ENCODE peak calls at places on chromosomes 16 and 17, in five cellular contexts. B is sigmoid colon, C is A549, I is stomach, Y is SK-N-SH. W is an unnamed sample.

GRCh38 chr17:65867014-65867413 is 305.6 kb upstream of the AXIN2 start:
- DNase-seq in Y (no peak), B (no peak), I (no peak), C (no peak), W (peak; percentile 51)

GRCh38 chr17:77325826-77326581 is 185.2 kb downstream of the SEC14L1 start:
- DNase-seq in C (no peak), I (peak; percentile 25), B (peak; percentile 67), Y (no peak), W (no peak)

GRCh38 chr17:42002792-42003301 is 14.4 kb downstream of the DNAJC7 start:
- DNase-seq in Y (no peak), B (no peak), C (no peak), I (no peak), W (no peak)

GRCh38 chr17:46870116-46870803 is 18.9 kb downstream of the WNT9B start:
- DNase-seq in B (no peak), I (peak; percentile 65), C (no peak), Y (no peak), W (no peak)

GRCh38 chr17:40363480-40363838 is 1.1 kb downstream of the GJD3 start:
- DNase-seq in Y (no peak), B (peak; percentile 70), C (no peak), I (no peak), W (peak; percentile 90)

GRCh38 chr16:68385371-68385770 is 62.9 kb downstream of the SMPD3 start:
- DNase-seq in I (no peak), C (no peak), Y (no peak), B (no peak), W (no peak)

GRCh38 chr17:9386401-9386800 is 189.2 kb downstream of the STX8 start:
- DNase-seq in C (no peak), Y (no peak), B (no peak), I (no peak), W (no peak)

GRCh38 chr16:28822520-28823290 is at the start of gene ATXN2L:
- DNase-seq in Y (peak; percentile 93), I (peak; percentile 94), C (peak; percentile 75), B (peak; percentile 96), W (peak; percentile 99)

GRCh38 chr16:593406-593805 is 3.5 kb downstream of the RAB40C start:
- DNase-seq in C (no peak), I (peak; percentile 83), Y (no peak), B (no peak), W (no peak)

GRCh38 chr16:17194190-17194780 is 276.5 kb downstream of the XYLT1 start:
- DNase-seq in C (no peak), B (peak; percentile 78), I (peak; percentile 65), Y (peak; percentile 52), W (peak; percentile 52)

GRCh38 chr16:73048292-73049050 is 543 bp upstream of the ZFHX3 start:
- DNase-seq in Y (peak; percentile 73), I (peak; percentile 50), B (peak; percentile 87), C (no peak), W (no peak)

GRCh38 chr17:29674270-29674669 is 51.6 kb upstream of the CORO6 start:
- DNase-seq in Y (no peak), C (no peak), I (no peak), B (no peak), W (no peak)

GRCh38 chr17:14525551-14526455 is 224.9 kb downstream of the HS3ST3B1 start:
- DNase-seq in I (no peak), Y (no peak), C (no peak), B (no peak), W (no peak)

GRCh38 chr17:30376621-30377452 is 1.9 kb upstream of the CPD start:
- DNase-seq in B (no peak), C (no peak), I (no peak), Y (no peak), W (peak; percentile 54)

GRCh38 chr16:85569039-85569614 is 44.0 kb upstream of the GSE1 start:
- DNase-seq in B (no peak), C (no peak), I (peak; percentile 41), Y (no peak), W (no peak)

GRCh38 chr17:45384047-45384799 is 48.4 kb downstream of the ARHGAP27 start:
- DNase-seq in C (no peak), Y (no peak), B (no peak), I (no peak), W (no peak)

GRCh38 chr17:1947743-1948516 is 77.2 kb downstream of the RTN4RL1 start:
- DNase-seq in Y (no peak), I (no peak), B (no peak), C (no peak), W (no peak)

GRCh38 chr17:77645441-77646430 is 312.8 kb upstream of the TNRC6C start:
- DNase-seq in C (no peak), Y (no peak), I (no peak), B (no peak), W (peak; percentile 46)

GRCh38 chr16:67647111-67647651 is 2.2 kb downstream of the CARMIL2 start:
- DNase-seq in C (no peak), I (no peak), Y (peak; percentile 32), B (no peak), W (no peak)

GRCh38 chr16:21574372-21574771 is 25.0 kb upstream of the METTL9 start:
- DNase-seq in C (no peak), I (peak; percentile 19), B (no peak), Y (no peak), W (no peak)

GRCh38 chr17:64306850-64307463 is 43.9 kb upstream of the TEX2 start:
- DNase-seq in B (peak; percentile 75), I (peak; percentile 73), Y (peak; percentile 72), C (peak; percentile 73), W (no peak)

GRCh38 chr17:55318715-55319487 is 54.1 kb downstream of the HLF start:
- DNase-seq in I (no peak), Y (no peak), C (no peak), B (no peak), W (no peak)

GRCh38 chr16:29824589-29825144 is 4.4 kb downstream of the MVP start:
- DNase-seq in Y (no peak), C (peak; percentile 68), B (no peak), I (no peak), W (no peak)

GRCh38 chr17:42577140-42577531 is 393 bp downstream of the PSMC3IP start:
- DNase-seq in C (peak; percentile 60), B (no peak), I (no peak), Y (no peak), W (no peak)

GRCh38 chr17:57834146-57834741 is 15.6 kb downstream of the MRPS23 start:
- DNase-seq in Y (peak; percentile 45), B (peak; percentile 89), I (peak; percentile 91), C (no peak), W (no peak)

GRCh38 chr17:57830880-57831279 is 19.0 kb downstream of the MRPS23 start:
- DNase-seq in C (no peak), Y (no peak), I (no peak), B (peak; percentile 40), W (no peak)

GRCh38 chr17:57833597-57833939 is 16.3 kb downstream of the MRPS23 start:
- DNase-seq in B (no peak), C (no peak), Y (no peak), I (no peak), W (no peak)

GRCh38 chr17:57832299-57832698 is 17.5 kb downstream of the MRPS23 start:
- DNase-seq in B (no peak), I (no peak), C (no peak), Y (no peak), W (no peak)

GRCh38 chr17:57832711-57833596 is 16.9 kb downstream of the MRPS23 start:
- DNase-seq in C (peak; percentile 59), B (peak; percentile 86), Y (peak; percentile 77), I (peak; percentile 75), W (no peak)
- TF ChIP-seq EP300 in C (no peak), B (no peak), Y (peak; percentile 20), I (no peak), W (no peak)

GRCh38 chr16:35386619-35387018 is 1927.2 kb downstream of the TP53TG3F start:
- DNase-seq in Y (no peak), I (no peak), B (no peak), C (no peak), W (no peak)
- H3K9me3 ChIP-seq in Y (no peaks in the 10 kb centered on the region), I (no peaks in the 10 kb centered on the region), B (no peaks in the 10 kb centered on the region), C (no peaks in the 10 kb centered on the region), W (no peaks in the 10 kb centered on the region)

DNA sequence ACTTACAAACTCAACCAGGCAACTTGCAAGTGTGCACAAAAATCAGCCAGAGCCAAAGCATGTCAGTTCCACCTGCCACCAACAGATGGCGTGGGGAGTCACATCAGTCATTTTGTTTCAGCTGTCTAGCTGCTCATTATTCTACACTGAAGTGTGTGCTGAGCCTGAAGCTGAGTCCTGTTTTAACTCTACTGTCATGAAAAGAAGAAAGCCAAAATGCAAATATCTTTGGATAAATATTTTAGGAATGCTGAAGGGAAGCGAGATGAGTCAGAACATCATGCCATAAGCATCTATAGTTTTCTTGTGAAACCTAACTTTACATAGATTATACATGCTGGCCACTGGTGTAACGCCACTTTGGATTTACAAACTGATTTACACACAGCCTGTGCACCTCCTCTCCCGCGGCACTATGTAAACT is 172.6 kb downstream of the CDK5R1 start:
- DNase-seq in C (peak; percentile 84), Y (peak; percentile 70), I (peak; percentile 77), B (peak; percentile 71), W (no peak)
- TF ChIP-seq EP300 in C (no peak), Y (no peak), I (no peak), B (no peak), W (no peak)

DNA sequence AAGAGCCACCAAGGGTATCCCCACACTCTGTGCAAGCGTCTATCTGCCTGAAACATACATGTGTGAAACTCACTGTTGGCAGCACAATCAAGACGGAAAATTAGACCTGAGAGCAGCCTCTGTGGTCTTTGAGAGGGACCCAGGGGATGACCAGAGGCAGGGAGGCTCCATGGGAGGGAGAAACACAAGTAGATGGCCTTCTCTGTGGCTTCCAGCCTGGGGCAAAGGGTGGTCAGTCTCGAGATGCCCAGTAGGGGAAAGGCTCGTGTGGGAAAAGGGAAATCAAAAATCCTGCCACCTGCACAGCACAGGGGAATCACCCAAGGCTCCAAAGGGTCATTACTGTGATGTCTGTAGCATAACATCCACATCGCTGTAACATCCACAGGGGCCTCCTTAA is 823.3 kb downstream of the KCNJ18 start:
- DNase-seq in Y (no peak), I (no peak), C (no peak), B (no peak), W (no peak)
- H3K9me3 ChIP-seq in Y (no peaks in the 10 kb centered on the region), I (no peaks in the 10 kb centered on the region), C (no peaks in the 10 kb centered on the region), B (no peaks in the 10 kb centered on the region), W (no peaks in the 10 kb centered on the region)

GRCh38 chr16:75575976-75576375 is 9.8 kb downstream of the GABARAPL2 start:
- DNase-seq in C (no peak), B (no peak), Y (no peak), I (no peak), W (no peak)

GRCh38 chr16:75576384-75576811 is 10.2 kb downstream of the GABARAPL2 start:
- DNase-seq in Y (no peak), I (no peak), B (no peak), C (no peak), W (no peak)

GRCh38 chr16:75578725-75579124 is 12.5 kb downstream of the GABARAPL2 start:
- DNase-seq in C (no peak), I (no peak), B (no peak), Y (no peak), W (no peak)

GRCh38 chr16:75578212-75578611 is 12.0 kb downstream of the GABARAPL2 start:
- DNase-seq in I (no peak), B (no peak), Y (no peak), C (no peak), W (no peak)

DNA sequence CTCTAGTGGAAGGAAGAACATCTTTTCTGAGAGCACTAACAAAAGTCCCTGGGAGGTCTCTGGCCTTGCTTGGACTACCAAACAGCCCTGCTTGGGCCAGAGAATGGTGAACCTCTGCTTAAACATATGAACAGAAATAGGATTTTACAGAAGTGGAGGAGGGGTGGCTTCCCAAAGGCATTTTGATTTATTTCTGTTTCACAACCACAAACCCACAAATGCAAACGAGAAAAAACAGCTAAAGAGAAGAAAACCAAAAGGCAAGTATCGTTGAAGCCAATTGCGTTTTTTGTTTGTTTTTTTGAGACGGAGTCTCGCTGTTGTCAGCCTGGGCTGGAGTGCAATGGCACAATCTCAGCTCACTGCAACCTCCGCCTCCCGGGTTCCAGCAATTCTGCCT is 13.3 kb downstream of the GABARAPL2 start:
- DNase-seq in I (no peak), Y (no peak), C (no peak), B (no peak), W (no peak)
- TF ChIP-seq EP300 in I (no peak), Y (no peak), C (no peak), B (no peak), W (no peak)

W was measured in upper lobe of left lung.